ENCODE peak calls at places on chromosomes 1 and 21, in eight cellular contexts. Y is CD4-positive, alpha-beta T cell; X is foreskin fibroblast; U is body of pancreas; C is spleen; J is lung; I is HFF-Myc; M is HFFc6. K is an unnamed sample.

GRCh38 chr1:19717467-19717866 is 52.8 kb downstream of the HTR6 start:
- DNase-seq in Y (no peak), X (no peak), U (no peak), C (no peak), J (no peak), I (no peak), M (no peak), K (peak; percentile 64)

GRCh38 chr1:98203461-98203860 is 282.6 kb upstream of the DPYD start:
- DNase-seq in Y (no peak), X (peak; percentile 38), U (no peak), C (no peak), J (no peak), I (no peak), M (peak; percentile 15), K (no peak)

GRCh38 chr21:36917487-36918158 is 48.8 kb downstream of the HLCS start:
- DNase-seq in Y (no peak), X (peak; percentile 65), U (peak; percentile 63), C (no peak), J (no peak), I (no peak), M (no peak), K (peak; percentile 81)

GRCh38 chr1:39360726-39361125 is 130.7 kb upstream of the BMP8A start:
- DNase-seq in Y (no peak), X (no peak), U (no peak), C (no peak), J (no peak), I (no peak), M (no peak), K (no peak)

GRCh38 chr1:245691897-245692296 is 537.1 kb downstream of the KIF26B start:
- DNase-seq in Y (no peak), X (no peak), U (no peak), C (no peak), J (no peak), I (no peak), M (no peak), K (no peak)

GRCh38 chr1:165350861-165351260 is 5.7 kb downstream of the LMX1A start:
- DNase-seq in Y (no peak), X (no peak), U (no peak), C (no peak), J (no peak), I (no peak), M (no peak), K (peak; percentile 71)

GRCh38 chr1:206833131-206833530 is 32.3 kb upstream of the IL20 start:
- DNase-seq in Y (no peak), X (no peak), U (no peak), C (no peak), J (no peak), I (no peak), M (no peak), K (no peak)

GRCh38 chr1:181387702-181388101 is 95.6 kb upstream of the CACNA1E start:
- DNase-seq in Y (no peak), X (no peak), U (no peak), C (no peak), J (no peak), I (no peak), M (no peak), K (peak; percentile 20)

GRCh38 chr1:165162671-165163241 is 193.8 kb downstream of the LMX1A start:
- DNase-seq in Y (no peak), X (no peak), U (peak; percentile 22), C (no peak), J (no peak), I (no peak), M (no peak), K (peak; percentile 67)

GRCh38 chr1:172090511-172090817 is 249.2 kb downstream of the DNM3 start:
- DNase-seq in Y (no peak), X (no peak), U (no peak), C (no peak), J (no peak), I (no peak), M (no peak), K (no peak)

GRCh38 chr1:172095831-172096230 is 254.5 kb downstream of the DNM3 start:
- DNase-seq in Y (no peak), X (no peak), U (no peak), C (no peak), J (no peak), I (no peak), M (no peak), K (no peak)

GRCh38 chr1:172085372-172085771 is 244.1 kb downstream of the DNM3 start:
- DNase-seq in Y (no peak), X (no peak), U (no peak), C (no peak), J (no peak), I (no peak), M (no peak), K (no peak)

GRCh38 chr1:172086137-172086536 is 244.8 kb downstream of the DNM3 start:
- DNase-seq in Y (no peak), X (no peak), U (no peak), C (no peak), J (no peak), I (no peak), M (no peak), K (no peak)

DNA sequence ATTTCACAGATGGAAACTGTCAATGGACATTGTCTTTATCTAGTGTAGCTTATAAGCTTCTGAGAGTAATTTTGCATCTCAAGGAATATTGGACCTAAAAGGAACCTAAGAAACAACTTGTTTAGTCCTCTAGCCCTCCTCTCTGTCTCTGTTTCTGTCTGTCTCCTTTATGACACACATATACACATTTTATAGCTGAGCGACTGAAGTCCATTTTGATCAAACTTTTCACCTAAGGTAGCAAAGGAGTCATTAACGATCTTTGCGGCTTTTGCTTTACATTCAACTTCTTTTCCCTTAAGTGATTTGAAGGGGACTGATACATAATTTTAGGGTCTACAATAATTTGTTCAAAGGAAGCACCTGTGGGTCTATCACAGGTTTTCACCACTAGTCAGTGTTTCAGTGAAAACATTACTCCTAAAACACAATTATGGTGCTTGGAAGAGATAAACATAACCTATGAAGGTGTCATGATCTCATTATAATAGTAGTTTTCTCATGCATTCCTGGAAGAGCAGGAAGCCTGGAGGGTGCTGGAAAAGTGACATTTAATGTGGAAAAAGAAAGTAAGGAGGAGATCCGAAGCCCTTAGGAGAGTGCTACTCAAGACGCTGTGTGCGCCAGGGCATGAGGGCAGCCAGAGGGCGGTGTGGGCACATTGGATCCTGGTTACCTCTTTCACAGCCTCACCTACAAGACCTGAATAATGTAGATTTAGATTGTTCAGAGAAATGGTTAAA is 248.6 kb downstream of the DNM3 start:
- DNase-seq in Y (peak; percentile 58), X (peak; percentile 73), U (peak; percentile 79), C (peak; percentile 87), J (peak; percentile 56), I (no peak), M (no peak), K (peak; percentile 86)
- TF ChIP-seq CTCF in Y (peak; percentile 76), X (peak; percentile 75), U (peak; percentile 83), C (peak; percentile 75), J (peak; percentile 62), I (peak; percentile 72), M (peak; percentile 78), K (peak; percentile 89)

DNA sequence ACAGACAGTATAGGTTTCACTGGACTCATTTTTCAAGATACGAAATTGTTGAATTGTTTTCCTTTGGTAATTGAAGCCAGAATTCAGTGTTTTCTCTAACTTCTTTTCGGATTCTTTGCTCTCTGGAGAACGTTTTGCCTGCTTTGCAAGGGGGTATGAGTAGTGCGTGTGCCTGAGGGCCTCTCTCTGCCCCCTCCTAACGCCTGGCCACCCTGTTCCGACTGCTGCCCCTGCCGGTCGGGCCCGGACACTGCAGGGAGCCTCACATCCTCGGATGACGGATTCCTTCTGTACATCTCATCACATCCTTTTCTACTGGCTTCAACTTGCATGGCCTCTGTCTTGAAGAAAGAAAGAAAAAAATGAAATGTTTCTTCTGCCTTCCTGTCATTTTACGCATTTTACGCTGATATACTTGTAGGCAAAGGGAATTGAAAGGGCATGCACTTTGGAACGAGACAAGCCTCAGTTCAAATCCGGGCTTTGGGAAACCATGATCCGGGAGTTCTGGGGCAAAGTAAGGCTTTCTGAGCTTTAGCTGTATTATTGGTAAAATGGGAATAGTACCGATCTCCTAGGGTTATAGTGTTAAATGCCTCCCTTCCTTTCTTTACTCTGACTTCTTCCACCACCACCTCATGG is 65.1 kb downstream of the DISC1 start:
- DNase-seq in Y (no peak), X (peak; percentile 77), U (peak; percentile 27), C (no peak), J (no peak), I (no peak), M (peak; percentile 20), K (peak; percentile 90)
- TF ChIP-seq CTCF in Y (no peak), X (peak; percentile 84), U (peak; percentile 27), C (no peak), J (no peak), I (peak; percentile 91), M (peak; percentile 82), K (peak; percentile 93)

GRCh38 chr1:107277022-107277421 is 136.2 kb downstream of the NTNG1 start:
- DNase-seq in Y (no peak), X (peak; percentile 61), U (peak; percentile 23), C (no peak), J (no peak), I (peak; percentile 10), M (no peak), K (peak; percentile 83)
- TF ChIP-seq CTCF in Y (no peak), X (peak; percentile 60), U (peak; percentile 11), C (no peak), J (no peak), I (peak; percentile 54), M (peak; percentile 67), K (peak; percentile 86)

GRCh38 chr1:27111771-27112573 is 43.0 kb downstream of the SLC9A1 start:
- DNase-seq in Y (peak; percentile 68), X (peak; percentile 100), U (peak; percentile 86), C (peak; percentile 95), J (peak; percentile 92), I (peak; percentile 99), M (peak; percentile 99), K (no peak)

GRCh38 chr1:27106561-27107323 is 48.2 kb downstream of the SLC9A1 start:
- DNase-seq in Y (no peak), X (no peak), U (no peak), C (peak; percentile 86), J (no peak), I (no peak), M (no peak), K (no peak)

GRCh38 chr1:27105018-27105417 is 49.9 kb downstream of the SLC9A1 start:
- DNase-seq in Y (no peak), X (no peak), U (no peak), C (no peak), J (no peak), I (no peak), M (no peak), K (no peak)

GRCh38 chr1:27108588-27108987 is 46.3 kb downstream of the SLC9A1 start:
- DNase-seq in Y (no peak), X (no peak), U (no peak), C (no peak), J (no peak), I (no peak), M (no peak), K (no peak)

DNA sequence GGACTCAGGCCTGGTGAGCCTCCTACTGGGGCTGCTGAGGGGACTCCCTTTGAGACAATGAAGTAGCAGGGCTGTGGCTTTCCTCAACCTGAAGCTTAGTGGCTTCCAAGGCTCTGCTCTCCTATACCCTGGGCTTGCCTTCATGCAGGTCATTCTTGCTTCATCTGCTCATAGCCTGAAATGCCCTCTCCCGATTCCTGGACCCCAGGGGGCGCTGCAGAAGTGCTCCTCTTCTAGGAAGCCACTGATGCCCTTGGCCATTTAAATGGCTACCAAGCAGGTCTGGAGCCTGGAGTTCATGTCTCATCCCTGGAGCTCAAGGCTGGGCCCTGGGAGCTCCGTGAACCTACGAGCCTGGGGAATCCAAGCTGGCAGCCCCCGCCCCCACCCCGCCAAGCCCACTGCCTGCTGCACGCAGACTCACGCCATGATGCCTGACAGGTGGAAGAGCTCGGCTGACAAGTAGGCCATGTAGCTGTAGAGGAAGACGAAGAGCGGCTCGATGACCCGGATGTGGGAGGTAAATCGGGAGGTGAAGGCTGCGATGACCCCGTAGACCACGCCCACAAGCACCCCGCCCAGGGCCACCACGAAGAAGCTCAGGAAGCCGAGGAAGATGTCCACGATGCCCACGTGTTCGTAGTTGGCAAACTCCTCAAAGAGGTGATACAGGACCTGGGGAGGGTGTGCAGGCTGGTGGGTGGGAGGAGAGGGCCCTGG is 45.7 kb downstream of the SLC9A1 start:
- DNase-seq in Y (no peak), X (peak; percentile 25), U (peak; percentile 47), C (peak; percentile 81), J (no peak), I (no peak), M (peak; percentile 26), K (peak; percentile 90)
- TF ChIP-seq CTCF in Y (no peak), X (peak; percentile 16), U (no peak), C (no peak), J (no peak), I (peak; percentile 37), M (peak; percentile 70), K (peak; percentile 74)

K was measured in endodermal cell.